ENCODE peak calls at places on chromosomes 2 and 18, in four cellular contexts. D is endothelial cell; I is CD4-positive, alpha-beta T cell; W is heart right ventricle. V is an unnamed sample.

GRCh38 chr18:50671376-50671775 is 111.5 kb downstream of the MAPK4 start:
- DNase-seq in D (no peak), I (no peak), W (no peak), V (no peak)

GRCh38 chr2:120669121-120669952 is 66.3 kb upstream of the GLI2 start:
- DNase-seq in D (peak), I (no peak), W (no peak), V (peak)

GRCh38 chr2:31877008-31877407 is 133.8 kb downstream of the MEMO1 start:
- DNase-seq in D (no peak), I (no peak), W (no peak), V (no peak)

GRCh38 chr2:37809525-37809924 is 115.6 kb upstream of the RMDN2 start:
- DNase-seq in D (peak), I (no peak), W (peak), V (peak)

GRCh38 chr2:238021327-238021726 is 39.5 kb upstream of the SCLY start:
- DNase-seq in D (no peak), I (no peak), W (no peak), V (no peak)

GRCh38 chr2:151260492-151261239 is 997 bp downstream of the RBM43 start:
- DNase-seq in D (no peak), I (no peak), W (no peak), V (no peak)

GRCh38 chr2:165539985-165540384 is 70.5 kb downstream of the CSRNP3 start:
- DNase-seq in D (no peak), I (no peak), W (no peak), V (no peak)

GRCh38 chr2:170320948-170321347 is 143.0 kb downstream of the MYO3B start:
- DNase-seq in D (no peak), I (no peak), W (no peak), V (no peak)

GRCh38 chr2:239034561-239035341 is 186.9 kb downstream of the TWIST2 start:
- DNase-seq in D (no peak), I (no peak), W (no peak), V (no peak)

GRCh38 chr2:170123593-170123992 is 54.4 kb upstream of the MYO3B start:
- DNase-seq in D (no peak), I (no peak), W (no peak), V (peak)

GRCh38 chr2:102033028-102033749 is 41.4 kb downstream of the IL1R2 start:
- DNase-seq in D (no peak), I (no peak), W (peak), V (no peak)

GRCh38 chr2:14427982-14428567 is 204.4 kb upstream of the LRATD1 start:
- DNase-seq in D (no peak), I (no peak), W (peak), V (no peak)

GRCh38 chr2:64203131-64204005 is 59.1 kb upstream of the PELI1 start:
- DNase-seq in D (no peak), I (no peak), W (no peak), V (no peak)

GRCh38 chr18:22813648-22814328 is 119.3 kb upstream of the RBBP8 start:
- DNase-seq in D (no peak), I (no peak), W (no peak), V (no peak)

GRCh38 chr2:96485751-96486643 is 19.2 kb downstream of the NEURL3 start:
- DNase-seq in D (no peak), I (peak), W (peak), V (peak)

GRCh38 chr2:233419626-233420431 is 65.5 kb downstream of the DGKD start:
- DNase-seq in D (no peak), I (no peak), W (no peak), V (no peak)

GRCh38 chr2:96869281-96869823 is 528 bp downstream of the SEMA4C start:
- DNase-seq in D (peak), I (no peak), W (peak), V (peak)

GRCh38 chr18:48138211-48138610 is 207.8 kb upstream of the SMAD2 start:
- DNase-seq in D (peak), I (no peak), W (no peak), V (peak)

GRCh38 chr2:182763311-182763912 is 47.4 kb downstream of the DNAJC10 start:
- DNase-seq in D (peak), I (no peak), W (peak), V (peak)

GRCh38 chr2:40690036-40690435 is 238.1 kb upstream of the SLC8A1 start:
- DNase-seq in D (no peak), I (no peak), W (no peak), V (no peak)

GRCh38 chr2:240511351-240512108 is 46.3 kb downstream of the ANKMY1 start:
- DNase-seq in D (no peak), I (no peak), W (no peak), V (peak)

GRCh38 chr2:30869988-30870387 is 62.7 kb upstream of the CAPN13 start:
- DNase-seq in D (no peak), I (no peak), W (no peak), V (no peak)

GRCh38 chr2:168907940-168908662 is 7.0 kb downstream of the G6PC2 start:
- DNase-seq in D (no peak), I (no peak), W (no peak), V (peak)
- TF ChIP-seq CTCF in D (no peak), I (no peak), W (no peak), V (peak)

GRCh38 chr2:58903427-58903826 is 662.3 kb upstream of the FANCL start:
- DNase-seq in D (no peak), I (no peak), W (no peak), V (no peak)
- TF ChIP-seq CTCF in D (no peak), I (no peak), W (no peak), V (no peak)

DNA sequence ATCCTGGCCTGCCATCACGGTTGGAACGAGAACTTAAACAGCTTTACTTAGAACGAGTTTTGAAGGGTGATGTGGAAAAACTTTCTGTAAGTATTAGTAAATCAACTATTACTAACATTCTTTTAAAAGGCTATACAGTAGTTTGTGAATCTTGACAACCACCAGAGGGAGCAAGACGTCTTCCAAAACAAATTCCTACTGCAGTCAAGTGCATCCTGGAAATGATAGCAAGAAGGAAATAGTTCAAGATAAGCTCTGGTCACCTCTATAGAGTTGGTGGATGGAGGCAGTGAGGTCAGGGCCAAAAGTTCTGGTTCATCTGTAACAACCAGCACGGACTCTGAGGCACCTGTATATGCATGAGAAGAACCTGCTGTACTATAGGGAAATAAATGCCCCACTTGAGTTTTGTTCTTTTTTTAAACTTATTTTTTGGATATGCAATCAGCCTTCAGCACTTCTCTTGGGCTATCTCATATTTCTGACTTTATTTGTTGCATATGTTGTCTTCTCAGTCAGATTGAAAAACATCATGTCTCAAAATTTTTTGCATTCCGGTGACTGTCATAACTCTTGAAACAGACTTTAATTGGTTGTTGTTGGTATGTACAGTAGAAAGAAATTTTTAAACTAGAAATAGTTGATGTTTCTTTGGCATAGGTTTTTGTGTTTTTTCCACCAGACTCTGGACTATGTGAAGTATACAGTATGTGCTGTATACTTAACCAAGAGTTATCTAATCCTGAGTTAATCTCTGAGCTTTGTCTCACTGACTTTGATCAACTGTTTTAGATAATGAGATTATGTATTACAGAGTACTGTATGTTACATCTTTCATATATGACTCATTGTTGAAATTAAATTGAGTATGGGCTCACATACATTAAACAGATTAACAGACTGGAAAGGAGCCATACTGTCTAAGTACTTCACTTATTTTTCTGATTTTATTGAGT is 37.7 kb downstream of the ACTR2 start:
- DNase-seq in D (no peak), I (no peak), W (peak), V (peak)
- TF ChIP-seq CTCF in D (peak), I (peak), W (peak), V (peak)

DNA sequence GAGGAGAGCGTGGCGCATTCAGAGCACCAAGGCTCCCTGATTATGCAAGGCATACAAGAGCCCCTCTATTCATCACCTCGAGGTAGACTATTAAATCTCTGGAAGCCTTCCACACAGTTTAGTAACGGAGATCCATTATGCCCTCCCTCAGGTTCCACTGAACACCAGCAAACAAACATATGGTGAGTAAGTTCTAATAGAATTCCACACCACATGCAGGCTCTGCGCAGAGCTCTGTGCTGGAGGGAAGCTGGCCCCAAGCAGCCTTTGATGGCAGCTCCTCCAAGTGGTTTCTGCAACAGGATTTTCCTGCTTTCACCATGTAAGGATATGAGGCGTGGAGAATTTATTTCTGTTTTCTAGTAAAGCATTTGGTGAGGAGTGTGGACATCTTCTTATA is 238.6 kb downstream of the C1D start:
- DNase-seq in D (no peak), I (no peak), W (no peak), V (no peak)
- TF ChIP-seq CTCF in D (no peak), I (no peak), W (no peak), V (no peak)

GRCh38 chr2:177622516-177622915 is 229.9 kb downstream of the AGPS start:
- DNase-seq in D (no peak), I (no peak), W (no peak), V (peak)
- TF ChIP-seq CTCF in D (no peak), I (no peak), W (no peak), V (peak)

DNA sequence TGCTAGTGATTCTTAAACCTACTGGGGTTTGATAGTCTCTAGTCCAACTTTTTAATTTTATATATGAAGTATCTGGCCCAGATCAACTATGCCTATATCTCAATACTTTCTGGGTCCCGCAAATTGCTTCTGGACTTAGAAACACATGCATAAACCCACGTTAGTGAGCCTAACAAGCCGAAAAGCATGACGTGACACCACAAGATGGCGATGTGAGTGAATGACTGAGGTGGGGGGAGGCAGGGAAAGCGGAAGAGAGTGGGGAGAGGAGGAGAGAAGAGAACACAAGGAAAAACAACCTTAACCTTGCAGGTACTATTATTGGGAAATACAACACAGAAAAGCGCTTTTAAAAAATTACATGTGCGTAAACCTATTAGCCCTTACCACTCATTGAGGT is 13.8 kb downstream of the PDIA6 start:
- DNase-seq in D (no peak), I (no peak), W (no peak), V (peak)
- TF ChIP-seq CTCF in D (no peak), I (no peak), W (no peak), V (peak)

DNA sequence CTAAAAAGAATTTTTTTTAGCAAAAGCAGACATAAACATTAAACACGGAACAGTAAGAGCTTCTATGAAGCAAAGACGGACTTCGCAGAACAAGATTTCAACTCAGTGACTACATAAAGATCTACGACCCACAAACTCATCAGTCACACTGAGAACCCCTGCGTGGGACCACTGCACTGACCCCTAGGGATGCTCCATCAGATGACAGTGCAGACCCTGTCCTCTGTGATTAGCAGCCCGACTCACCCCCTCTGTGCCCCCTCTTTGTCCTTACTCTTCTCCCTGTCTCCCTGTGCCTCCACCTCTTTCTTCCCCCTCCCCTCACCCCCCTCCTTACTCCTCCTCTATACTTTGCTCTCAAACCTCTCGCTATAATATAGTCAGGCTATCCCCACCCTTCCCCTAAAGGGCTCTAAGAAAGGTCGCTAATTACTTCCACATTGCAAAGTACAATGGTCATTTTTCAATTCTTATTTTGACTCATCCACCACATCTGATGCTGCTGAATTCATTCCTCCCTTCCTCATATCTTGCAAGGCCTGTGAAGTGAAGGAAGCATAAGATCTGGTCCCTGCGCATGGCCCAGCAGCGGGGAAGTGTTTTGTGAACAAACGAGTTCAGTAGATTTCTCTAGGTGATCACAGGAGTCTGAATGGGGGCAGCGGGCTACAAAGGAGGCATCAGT is 89.3 kb downstream of the CABYR start:
- DNase-seq in D (no peak), I (no peak), W (no peak), V (no peak)
- TF ChIP-seq CTCF in D (no peak), I (no peak), W (no peak), V (peak)

DNA sequence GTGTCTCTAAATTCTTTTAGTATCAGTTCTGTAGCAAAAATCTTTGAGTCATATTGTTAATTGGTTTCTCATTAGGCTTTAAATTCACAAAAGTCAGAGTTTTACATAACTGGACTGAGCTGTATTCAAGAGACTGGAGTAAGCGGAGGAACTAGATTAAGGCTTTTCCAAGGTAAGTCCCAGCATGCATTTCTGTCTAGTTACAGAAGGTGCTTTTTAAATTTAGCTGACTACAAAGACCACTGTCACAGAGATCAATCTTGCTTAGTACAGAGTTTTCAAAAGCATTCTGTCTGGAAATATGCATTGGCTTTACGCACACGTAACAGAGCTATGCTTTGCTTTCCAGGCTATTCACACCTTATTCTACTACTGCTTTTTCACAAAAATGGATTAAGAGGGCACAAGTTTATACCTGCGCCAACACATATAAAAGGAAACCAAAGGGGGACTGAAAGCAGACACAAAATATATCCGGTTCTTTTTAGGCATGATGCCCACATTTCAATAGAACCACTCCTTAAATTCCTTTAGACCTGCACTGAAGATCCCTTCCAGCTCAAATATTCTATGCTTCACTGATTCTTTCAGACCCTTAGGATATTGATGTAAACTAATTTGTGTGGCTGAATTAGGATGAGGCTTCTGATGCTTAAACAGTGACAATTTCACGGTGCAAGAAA is 560.7 kb upstream of the CRIM1 start:
- DNase-seq in D (no peak), I (no peak), W (no peak), V (no peak)
- TF ChIP-seq CTCF in D (no peak), I (no peak), W (no peak), V (no peak)

GRCh38 chr18:59593291-59593717 is 103.9 kb downstream of the CCBE1 start:
- DNase-seq in D (no peak), I (no peak), W (no peak), V (no peak)
- TF ChIP-seq CTCF in D (no peak), I (no peak), W (no peak), V (no peak)

V was measured in endodermal cell.